ENCODE peak calls at places on chromosome 19, in five cellular contexts. P is mesendoderm; J is activated CD8-positive, alpha-beta memory T cell treated with anti-CD3 and anti-CD28 coated beads for 1 hour; I is iPS-NIHi11; E is bronchial epithelial cell. B is an unnamed sample.

GRCh38 chr19:42252365-42253244 is 2.3 kb downstream of the ERF start:
- DNase-seq in P (peak; percentile 25), J (no peak), I (no peak), E (peak; percentile 43), B (peak; percentile 66)

GRCh38 chr19:18310966-18311365 is 11.9 kb downstream of the LSM4 start:
- DNase-seq in P (no peak), J (no peak), I (no peak), E (no peak), B (no peak)

GRCh38 chr19:3387645-3388589 is 21.5 kb downstream of the NFIC start:
- DNase-seq in P (no peak), J (no peak), I (peak; percentile 62), E (peak; percentile 29), B (no peak)

GRCh38 chr19:29417048-29417447 is 108.7 kb upstream of the VSTM2B start:
- DNase-seq in P (no peak), J (no peak), I (no peak), E (no peak), B (no peak)

GRCh38 chr19:41882568-41883462 is at the start of gene ARHGEF1:
- DNase-seq in P (no peak), J (no peak), I (peak; percentile 83), E (no peak), B (no peak)

GRCh38 chr19:52535831-52536800 is 8.6 kb downstream of the ZNF808 start:
- DNase-seq in P (peak; percentile 96), J (peak; percentile 87), I (peak; percentile 76), E (peak; percentile 69), B (peak; percentile 78)

GRCh38 chr19:465056-465816 is 4.4 kb upstream of the SHC2 start:
- DNase-seq in P (no peak), J (no peak), I (no peak), E (no peak), B (no peak)

GRCh38 chr19:35309481-35310279 is 17.7 kb downstream of the MAG start:
- DNase-seq in P (no peak), J (no peak), I (no peak), E (no peak), B (no peak)

GRCh38 chr19:7855426-7856276 is 18.5 kb downstream of the PRR36 start:
- DNase-seq in P (no peak), J (no peak), I (no peak), E (no peak), B (no peak)

GRCh38 chr19:39496063-39496462 is 2.7 kb upstream of the DLL3 start:
- DNase-seq in P (no peak), J (no peak), I (no peak), E (no peak), B (no peak)

GRCh38 chr19:11286312-11286974 is 9.5 kb upstream of the TSPAN16 start:
- DNase-seq in P (no peak), J (no peak), I (no peak), E (peak; percentile 23), B (peak; percentile 11)

GRCh38 chr19:44582581-44583265 is 30.6 kb upstream of the IGSF23 start:
- DNase-seq in P (peak; percentile 73), J (no peak), I (peak; percentile 90), E (peak; percentile 25), B (peak; percentile 12)

GRCh38 chr19:58372311-58373133 is 8.3 kb downstream of the ZNF837 start:
- DNase-seq in P (peak; percentile 65), J (no peak), I (no peak), E (no peak), B (no peak)

GRCh38 chr19:47109541-47110375 is 3.8 kb downstream of the ZC3H4 start:
- DNase-seq in P (peak; percentile 60), J (no peak), I (no peak), E (peak; percentile 63), B (peak; percentile 44)

GRCh38 chr19:39031368-39032163 is 783 bp downstream of the FBXO27 start:
- DNase-seq in P (peak; percentile 99), J (peak; percentile 53), I (peak; percentile 98), E (peak; percentile 87), B (no peak)

GRCh38 chr19:34851277-34851804 is 75.4 kb upstream of the ZNF30 start:
- DNase-seq in P (peak; percentile 58), J (no peak), I (peak; percentile 54), E (no peak), B (no peak)

GRCh38 chr19:4633140-4633967 is 6.0 kb upstream of the TNFAIP8L1 start:
- DNase-seq in P (peak; percentile 94), J (no peak), I (peak; percentile 76), E (peak; percentile 76), B (peak; percentile 60)

GRCh38 chr19:57334191-57334590 is 13.9 kb downstream of the ZNF543 start:
- DNase-seq in P (no peak), J (no peak), I (no peak), E (peak; percentile 97), B (no peak)

GRCh38 chr19:10353793-10354391 is 14.5 kb upstream of the ICAM3 start:
- DNase-seq in P (peak; percentile 97), J (no peak), I (peak; percentile 93), E (no peak), B (no peak)

GRCh38 chr19:41421973-41422372 is 5.2 kb downstream of the B3GNT8 start:
- DNase-seq in P (no peak), J (no peak), I (no peak), E (no peak), B (no peak)

GRCh38 chr19:52533901-52534300 is 6.4 kb downstream of the ZNF808 start:
- DNase-seq in P (peak; percentile 45), J (no peak), I (no peak), E (peak; percentile 13), B (no peak)

GRCh38 chr19:37977391-37977790 is 70.4 kb downstream of the SIPA1L3 start:
- DNase-seq in P (no peak), J (no peak), I (no peak), E (no peak), B (no peak)

GRCh38 chr19:55169136-55169535 is 2.7 kb upstream of the DNAAF3 start:
- DNase-seq in P (no peak), J (no peak), I (no peak), E (no peak), B (no peak)

GRCh38 chr19:13011653-13012389 is 16.5 kb downstream of the NFIX start:
- DNase-seq in P (peak; percentile 49), J (no peak), I (no peak), E (no peak), B (no peak)

GRCh38 chr19:31054430-31054829 is 294.8 kb downstream of the TSHZ3 start:
- DNase-seq in P (peak; percentile 92), J (peak; percentile 0), I (peak; percentile 70), E (peak; percentile 58), B (peak; percentile 67)

GRCh38 chr19:18939922-18940775 is 868 bp downstream of the HOMER3 start:
- DNase-seq in P (no peak), J (no peak), I (peak; percentile 90), E (peak; percentile 61), B (peak; percentile 31)

GRCh38 chr19:16737909-16738308 is 18.3 kb downstream of the NWD1 start:
- DNase-seq in P (no peak), J (no peak), I (no peak), E (peak; percentile 21), B (no peak)

GRCh38 chr19:42297034-42297433 is 4.9 kb upstream of the PRR19 start:
- DNase-seq in P (no peak), J (no peak), I (no peak), E (no peak), B (no peak)

GRCh38 chr19:1880611-1881392 is 4.5 kb downstream of the ABHD17A start:
- DNase-seq in P (no peak), J (no peak), I (no peak), E (no peak), B (no peak)

GRCh38 chr19:7138402-7138801 is 68.9 kb downstream of the ZNF557 start:
- DNase-seq in P (no peak), J (no peak), I (no peak), E (no peak), B (no peak)

GRCh38 chr19:1936916-1937610 is 3.9 kb upstream of the CSNK1G2 start:
- DNase-seq in P (no peak), J (no peak), I (no peak), E (no peak), B (no peak)

GRCh38 chr19:49533551-49534488 is 6.0 kb downstream of the RCN3 start:
- DNase-seq in P (peak; percentile 75), J (peak; percentile 79), I (peak; percentile 84), E (peak; percentile 41), B (no peak)

GRCh38 chr19:16373539-16373938 is 48.9 kb downstream of the KLF2 start:
- DNase-seq in P (no peak), J (no peak), I (no peak), E (no peak), B (peak; percentile 49)

GRCh38 chr19:3565177-3565576 is 7.6 kb upstream of the HMG20B start:
- DNase-seq in P (no peak), J (no peak), I (no peak), E (no peak), B (no peak)

B was measured in HFFc6.